ENCODE peak calls at places on chromosomes 5 and 9, in six cellular contexts. One of them, this sample, is unnamed.

GRCh38 chr5:57174850-57175525 is 1.1 kb downstream of the GPBP1 start:
- DNase-seq in H1: no peak
- DNase-seq in IMR-90: no peak
- DNase-seq in mesenchymal stem cell: no peak
- DNase-seq in trophoblast cell: peak
- DNase-seq in neuronal stem cell: no peak
- DNase-seq in this sample: no peak

GRCh38 chr5:176570044-176570443 is 20.9 kb downstream of the CDHR2 start:
- DNase-seq in trophoblast cell: peak
- DNase-seq in IMR-90: peak
- DNase-seq in H1: no peak
- DNase-seq in mesenchymal stem cell: peak
- DNase-seq in neuronal stem cell: no peak
- DNase-seq in this sample: no peak

GRCh38 chr9:18717751-18718150 is 243.8 kb downstream of the ADAMTSL1 start:
- DNase-seq in H1: no peak
- DNase-seq in trophoblast cell: peak
- DNase-seq in IMR-90: peak
- DNase-seq in neuronal stem cell: no peak
- DNase-seq in mesenchymal stem cell: no peak
- DNase-seq in this sample: no peak

GRCh38 chr5:12477556-12477955 is 573.3 kb upstream of the CTNND2 start:
- DNase-seq in IMR-90: no peak
- DNase-seq in H1: no peak
- DNase-seq in trophoblast cell: no peak
- DNase-seq in neuronal stem cell: no peak
- DNase-seq in mesenchymal stem cell: no peak
- DNase-seq in this sample: no peak

GRCh38 chr9:33051149-33051548 is 25.3 kb downstream of the SMU1 start:
- DNase-seq in H1: no peak
- DNase-seq in IMR-90: no peak
- DNase-seq in neuronal stem cell: no peak
- DNase-seq in trophoblast cell: no peak
- DNase-seq in mesenchymal stem cell: no peak
- DNase-seq in this sample: no peak

GRCh38 chr5:109299557-109299956 is 110.2 kb downstream of the PJA2 start:
- DNase-seq in H1: no peak
- DNase-seq in neuronal stem cell: no peak
- DNase-seq in IMR-90: no peak
- DNase-seq in mesenchymal stem cell: no peak
- DNase-seq in trophoblast cell: no peak
- DNase-seq in this sample: no peak

GRCh38 chr9:98977813-98978212 is 34.1 kb downstream of the COL15A1 start:
- DNase-seq in trophoblast cell: no peak
- DNase-seq in H1: no peak
- DNase-seq in mesenchymal stem cell: no peak
- DNase-seq in neuronal stem cell: no peak
- DNase-seq in IMR-90: no peak
- DNase-seq in this sample: no peak

GRCh38 chr5:43034591-43034968 is 5.5 kb downstream of the ANXA2R start:
- DNase-seq in H1: peak
- DNase-seq in trophoblast cell: no peak
- DNase-seq in neuronal stem cell: no peak
- DNase-seq in IMR-90: peak
- DNase-seq in mesenchymal stem cell: peak
- DNase-seq in this sample: peak

GRCh38 chr5:176319827-176320554 is 41.6 kb downstream of the KIAA1191 start:
- DNase-seq in neuronal stem cell: no peak
- DNase-seq in trophoblast cell: peak
- DNase-seq in IMR-90: peak
- DNase-seq in H1: no peak
- DNase-seq in mesenchymal stem cell: peak
- DNase-seq in this sample: no peak

GRCh38 chr5:163963881-163964280 is 458.5 kb downstream of the MAT2B start:
- DNase-seq in neuronal stem cell: no peak
- DNase-seq in H1: no peak
- DNase-seq in trophoblast cell: peak
- DNase-seq in IMR-90: no peak
- DNase-seq in mesenchymal stem cell: peak
- DNase-seq in this sample: no peak

GRCh38 chr5:16461782-16462181 is 3.8 kb downstream of the ZNF622 start:
- DNase-seq in H1: no peak
- DNase-seq in mesenchymal stem cell: peak
- DNase-seq in neuronal stem cell: no peak
- DNase-seq in IMR-90: peak
- DNase-seq in trophoblast cell: peak
- DNase-seq in this sample: no peak

GRCh38 chr5:26329562-26330189 is 708.7 kb downstream of the CDH9 start:
- DNase-seq in H1: no peak
- DNase-seq in neuronal stem cell: peak
- DNase-seq in mesenchymal stem cell: peak
- DNase-seq in IMR-90: no peak
- DNase-seq in trophoblast cell: peak
- DNase-seq in this sample: no peak

GRCh38 chr5:165014439-165014838 is 1509.0 kb downstream of the MAT2B start:
- DNase-seq in H1: no peak
- DNase-seq in IMR-90: no peak
- DNase-seq in mesenchymal stem cell: no peak
- DNase-seq in neuronal stem cell: no peak
- DNase-seq in trophoblast cell: no peak
- DNase-seq in this sample: no peak

GRCh38 chr5:122152266-122152900 is 23.0 kb downstream of the ZNF474 start:
- DNase-seq in IMR-90: no peak
- DNase-seq in trophoblast cell: no peak
- DNase-seq in H1: no peak
- DNase-seq in neuronal stem cell: no peak
- DNase-seq in mesenchymal stem cell: no peak
- DNase-seq in this sample: no peak

DNA sequence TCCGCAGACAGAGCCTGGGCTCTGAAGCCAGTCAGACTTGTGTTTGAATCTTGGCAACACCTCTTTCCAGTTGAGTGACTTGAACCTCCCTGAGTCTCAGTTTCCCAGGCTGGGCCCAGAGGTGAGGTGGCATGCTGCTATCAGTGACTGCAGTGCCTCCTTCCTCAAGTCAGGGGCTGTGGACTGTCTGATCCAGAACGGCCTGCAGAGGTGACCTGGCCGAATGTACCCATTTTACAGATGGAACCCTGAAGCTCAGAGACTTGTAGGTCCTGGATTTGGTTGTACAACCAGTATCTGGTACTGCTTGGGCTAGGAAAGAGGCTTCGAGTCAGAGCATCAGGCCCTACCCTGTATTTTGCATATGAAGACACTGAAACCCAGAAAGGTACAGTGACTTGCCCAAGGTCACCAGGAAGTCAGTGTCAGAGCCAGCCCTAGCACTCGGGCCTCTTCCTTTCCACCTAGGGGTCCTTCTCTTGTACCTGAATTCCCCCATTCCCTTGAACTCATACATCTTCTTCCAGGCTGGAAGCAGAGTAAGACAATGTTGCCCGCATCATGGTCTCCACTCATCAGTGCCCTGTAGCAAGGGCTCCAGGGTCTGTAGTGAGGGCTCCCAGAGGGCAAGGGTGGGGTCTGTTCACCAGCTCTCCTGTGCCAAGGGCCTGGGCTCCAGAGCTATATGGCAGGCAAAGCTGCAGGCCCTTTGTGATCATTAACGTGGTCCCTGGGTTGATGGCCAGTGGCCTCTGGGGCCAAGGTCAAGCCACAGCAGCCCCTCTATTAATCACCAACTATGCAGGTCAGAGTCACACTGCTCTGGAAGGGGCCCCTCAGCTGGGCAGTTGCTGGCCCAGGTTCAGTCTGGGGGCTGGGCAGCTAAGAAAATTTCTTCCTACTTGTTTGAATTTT is 28.5 kb downstream of the GSN start:
- DNase-seq in mesenchymal stem cell: no peak
- DNase-seq in H1: no peak
- DNase-seq in trophoblast cell: no peak
- DNase-seq in IMR-90: no peak
- DNase-seq in neuronal stem cell: no peak
- DNase-seq in this sample: no peak
- H3K27ac ChIP-seq in mesenchymal stem cell: peak
- H3K27ac ChIP-seq in H1: no peak
- H3K27ac ChIP-seq in trophoblast cell: no peak
- H3K27ac ChIP-seq in IMR-90: no peak
- H3K27ac ChIP-seq in neuronal stem cell: no peak
- H3K27ac ChIP-seq in this sample: no peak

DNA sequence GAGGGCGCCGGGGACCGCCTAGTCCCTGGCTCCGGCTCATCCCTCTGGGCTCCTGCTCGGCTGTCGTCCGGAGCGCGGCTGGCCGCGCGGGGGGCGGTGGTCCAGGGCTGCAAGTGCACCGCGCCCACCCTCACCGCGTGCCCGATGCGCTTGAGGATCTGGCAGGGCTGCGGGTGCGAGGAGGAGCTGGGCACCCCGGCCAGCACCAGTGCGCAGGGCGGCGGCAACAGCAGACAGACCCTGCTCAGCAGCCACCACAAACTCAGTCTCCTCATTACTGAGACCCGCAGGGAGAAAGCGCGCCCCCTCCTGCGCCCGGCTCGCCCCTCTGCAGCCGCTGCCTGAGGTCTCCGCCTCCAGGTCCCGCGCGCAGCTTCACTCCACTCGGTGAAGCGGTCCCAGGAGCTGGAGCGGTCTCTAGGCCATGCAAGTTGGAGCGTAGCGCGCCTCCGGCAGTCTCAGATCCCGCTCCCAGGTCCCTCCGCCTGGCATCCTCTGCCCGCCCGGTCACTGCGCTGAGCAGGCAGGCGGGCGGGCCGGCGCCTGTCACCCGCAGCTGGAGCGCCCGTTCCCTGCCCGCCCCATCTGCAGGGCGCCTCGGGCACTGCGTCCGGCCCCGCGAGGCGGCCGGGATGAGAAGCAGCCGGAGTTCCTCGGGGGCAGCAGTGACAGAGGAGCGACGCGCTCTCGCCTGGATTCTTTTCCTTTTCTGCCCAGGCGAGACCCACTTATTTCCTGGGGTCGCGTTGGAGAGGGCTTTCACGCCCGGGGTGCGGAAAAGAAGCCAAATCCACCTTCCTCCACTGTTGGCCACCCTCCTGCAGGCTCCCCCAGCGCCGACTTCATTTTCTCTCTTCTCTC is 512 bp downstream of the GRIN3A start:
- DNase-seq in neuronal stem cell: peak
- DNase-seq in IMR-90: no peak
- DNase-seq in mesenchymal stem cell: no peak
- DNase-seq in trophoblast cell: no peak
- DNase-seq in H1: peak
- DNase-seq in this sample: peak
- H3K14ac ChIP-seq in neuronal stem cell: no peak
- H3K14ac ChIP-seq in IMR-90: no peak
- H3K14ac ChIP-seq in mesenchymal stem cell: peak
- H3K14ac ChIP-seq in trophoblast cell: no peak
- H3K14ac ChIP-seq in H1: no peak
- H3K14ac ChIP-seq in this sample: no peak

DNA sequence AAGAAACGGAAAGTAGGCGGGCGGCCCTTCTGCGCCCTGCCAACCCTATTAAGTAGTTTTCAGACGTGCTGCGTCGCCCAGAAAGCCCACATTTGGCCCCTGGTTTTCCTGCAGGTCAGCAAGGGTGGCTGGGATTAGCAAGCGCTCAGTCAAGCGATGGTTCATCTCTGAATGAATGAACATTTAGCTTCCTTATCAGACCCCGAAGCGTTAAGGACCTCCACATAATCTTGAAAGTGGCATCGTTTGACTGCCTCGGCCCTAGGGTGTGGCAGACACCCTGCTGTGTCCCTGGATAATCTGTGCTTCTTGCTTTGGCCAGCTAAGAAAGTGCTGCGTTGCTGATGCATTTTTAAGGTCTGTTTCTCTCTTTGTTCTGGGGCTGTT is 688 bp downstream of the TOR1B start:
- DNase-seq in H1: no peak
- DNase-seq in trophoblast cell: no peak
- DNase-seq in mesenchymal stem cell: peak
- DNase-seq in IMR-90: no peak
- DNase-seq in neuronal stem cell: peak
- DNase-seq in this sample: no peak
- H3K27ac ChIP-seq in H1: no peak
- H3K27ac ChIP-seq in trophoblast cell: no peak
- H3K27ac ChIP-seq in mesenchymal stem cell: no peak
- H3K27ac ChIP-seq in IMR-90: peak
- H3K27ac ChIP-seq in neuronal stem cell: no peak
- H3K27ac ChIP-seq in this sample: no peak

GRCh38 chr9:101200852-101201251 is 172.3 kb downstream of the PLPPR1 start:
- DNase-seq in mesenchymal stem cell: no peak
- DNase-seq in neuronal stem cell: no peak
- DNase-seq in H1: no peak
- DNase-seq in IMR-90: no peak
- DNase-seq in trophoblast cell: no peak
- DNase-seq in this sample: no peak
- H3K14ac ChIP-seq in mesenchymal stem cell: no peak
- H3K14ac ChIP-seq in neuronal stem cell: no peak
- H3K14ac ChIP-seq in H1: no peak
- H3K14ac ChIP-seq in IMR-90: no peak
- H3K14ac ChIP-seq in trophoblast cell: no peak
- H3K14ac ChIP-seq in this sample: no peak

DNA sequence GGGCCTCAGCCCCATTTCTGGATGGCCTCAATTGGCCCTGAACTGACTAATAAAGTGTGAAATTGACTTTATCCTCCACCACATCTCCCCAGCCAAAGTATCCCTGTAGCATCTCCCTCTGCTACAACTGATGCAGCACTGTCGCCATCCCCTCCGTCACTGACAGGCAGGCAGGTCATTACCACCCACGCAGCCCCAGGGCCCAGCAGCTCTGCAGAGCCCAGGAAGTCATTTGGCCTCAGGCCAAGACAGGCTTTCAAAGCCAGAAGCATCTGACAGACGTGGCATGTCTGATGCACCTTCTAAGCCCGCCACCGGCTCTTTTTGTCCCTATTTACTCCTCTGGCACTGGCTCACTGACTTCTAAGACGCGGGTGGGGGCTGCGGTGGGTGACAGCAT is 65.3 kb downstream of the ARHGEF37 start:
- DNase-seq in mesenchymal stem cell: no peak
- DNase-seq in trophoblast cell: peak
- DNase-seq in neuronal stem cell: no peak
- DNase-seq in IMR-90: peak
- DNase-seq in H1: no peak
- DNase-seq in this sample: no peak
- H3K27ac ChIP-seq in mesenchymal stem cell: no peak
- H3K27ac ChIP-seq in trophoblast cell: no peak
- H3K27ac ChIP-seq in neuronal stem cell: no peak
- H3K27ac ChIP-seq in IMR-90: no peak
- H3K27ac ChIP-seq in H1: no peak
- H3K27ac ChIP-seq in this sample: no peak

GRCh38 chr5:130912088-130912487 is 253.0 kb downstream of the HINT1 start:
- DNase-seq in mesenchymal stem cell: peak
- DNase-seq in trophoblast cell: no peak
- DNase-seq in IMR-90: no peak
- DNase-seq in H1: no peak
- DNase-seq in neuronal stem cell: no peak
- DNase-seq in this sample: no peak

GRCh38 chr5:130908186-130908585 is 256.9 kb downstream of the HINT1 start:
- DNase-seq in H1: no peak
- DNase-seq in IMR-90: no peak
- DNase-seq in neuronal stem cell: no peak
- DNase-seq in mesenchymal stem cell: no peak
- DNase-seq in trophoblast cell: no peak
- DNase-seq in this sample: no peak
- H3K14ac ChIP-seq in H1: no peak
- H3K14ac ChIP-seq in IMR-90: no peak
- H3K14ac ChIP-seq in neuronal stem cell: no peak
- H3K14ac ChIP-seq in mesenchymal stem cell: no peak
- H3K14ac ChIP-seq in trophoblast cell: no peak
- H3K14ac ChIP-seq in this sample: no peak

This sample was measured in H9.